ENCODE peak calls at places on chromosomes 6 and 20, in ten cellular contexts. F, P, Y, L, O, R, H, B, Q and K are unnamed samples.

GRCh38 chr6:44235269-44235668 is 11.6 kb upstream of the HSP90AB1 start:
- DNase-seq in H (no peak), B (no peak), Y (no peak), F (no peak), O (no peak), L (no peak), Q (no peak), R (no peak), P (no peak), K (no peak)

GRCh38 chr20:40511478-40511877 is 177.6 kb downstream of the MAFB start:
- DNase-seq in O (peak), B (no peak), P (peak), Y (peak), L (no peak), H (peak), F (no peak), Q (no peak), R (no peak), K (peak)

GRCh38 chr20:37071481-37071911 is 24.3 kb downstream of the RBL1 start:
- DNase-seq in L (peak), Q (no peak), R (no peak), O (peak), F (no peak), Y (no peak), P (peak), H (peak), B (no peak), K (no peak)

GRCh38 chr20:20820104-20820503 is 107.7 kb upstream of the RALGAPA2 start:
- DNase-seq in P (no peak), Y (no peak), H (no peak), F (no peak), L (no peak), O (no peak), R (no peak), B (peak), Q (no peak), K (no peak)

GRCh38 chr6:156347251-156348049 is 429.7 kb upstream of the ARID1B start:
- DNase-seq in R (no peak), Y (no peak), H (no peak), L (no peak), B (no peak), Q (no peak), O (no peak), P (no peak), F (no peak), K (no peak)

GRCh38 chr6:40956871-40957270 is 82.2 kb downstream of the UNC5CL start:
- DNase-seq in O (no peak), P (no peak), Q (no peak), Y (no peak), B (no peak), H (no peak), F (no peak), L (no peak), R (no peak), K (no peak)

GRCh38 chr6:2155206-2155605 is 90.2 kb downstream of the GMDS start:
- DNase-seq in Q (no peak), O (no peak), P (no peak), B (no peak), L (no peak), Y (no peak), R (no peak), F (no peak), H (no peak), K (no peak)

GRCh38 chr6:136751478-136751956 is 40.8 kb downstream of the MAP3K5 start:
- DNase-seq in Y (no peak), Q (no peak), B (no peak), O (peak), H (no peak), R (no peak), P (no peak), F (peak), L (peak), K (peak)

GRCh38 chr6:120290964-120291363 is 941.4 kb upstream of the MAN1A1 start:
- DNase-seq in R (no peak), H (no peak), P (no peak), Q (no peak), L (no peak), F (no peak), O (no peak), B (no peak), Y (no peak), K (no peak)

GRCh38 chr20:59832406-59833156 is 100.9 kb downstream of the SYCP2 start:
- DNase-seq in Q (no peak), L (no peak), H (no peak), B (no peak), O (no peak), Y (peak), F (no peak), R (no peak), P (no peak), K (no peak)

GRCh38 chr6:83615025-83615999 is 93.6 kb downstream of the SNAP91 start:
- DNase-seq in L (peak), Y (no peak), P (peak), F (peak), B (peak), R (peak), Q (no peak), H (peak), O (peak), K (no peak)

GRCh38 chr6:2630362-2630761 is 120.4 kb downstream of the MYLK4 start:
- DNase-seq in R (peak), L (no peak), Q (no peak), O (peak), B (no peak), P (peak), Y (no peak), H (peak), F (no peak), K (peak)

GRCh38 chr20:1266167-1266973 is at the start of gene SNPH:
- DNase-seq in O (no peak), P (peak), H (peak), B (peak), Q (peak), Y (peak), L (peak), F (peak), R (peak), K (peak)

GRCh38 chr6:155319902-155320301 is 5.6 kb upstream of the TFB1M start:
- DNase-seq in F (no peak), B (no peak), Y (no peak), R (no peak), O (no peak), Q (no peak), L (no peak), P (no peak), H (no peak), K (no peak)

GRCh38 chr6:144294016-144294415 is 8.9 kb downstream of the UTRN start:
- DNase-seq in H (peak), O (peak), R (no peak), L (no peak), B (no peak), P (no peak), F (no peak), Y (no peak), Q (no peak), K (peak)

GRCh38 chr6:146265051-146265450 is 236.2 kb downstream of the GRM1 start:
- DNase-seq in O (no peak), R (no peak), B (no peak), F (no peak), H (no peak), Q (no peak), Y (no peak), L (no peak), P (no peak), K (no peak)

GRCh38 chr20:39206899-39207564 is 244.9 kb downstream of the DHX35 start:
- DNase-seq in B (no peak), H (no peak), O (no peak), L (no peak), F (no peak), R (no peak), Q (no peak), P (no peak), Y (no peak), K (no peak)

GRCh38 chr6:15547379-15547778 is 115.4 kb downstream of the DTNBP1 start:
- DNase-seq in Y (no peak), O (no peak), F (no peak), R (no peak), Q (no peak), P (no peak), H (peak), B (no peak), L (no peak), K (no peak)

GRCh38 chr20:23078994-23079364 is 7.1 kb downstream of the CD93 start:
- DNase-seq in O (no peak), R (no peak), Y (no peak), B (no peak), H (no peak), L (peak), F (no peak), Q (no peak), P (no peak), K (no peak)

GRCh38 chr20:11001767-11002540 is 328.2 kb upstream of the JAG1 start:
- DNase-seq in O (no peak), H (peak), R (peak), B (no peak), P (peak), F (no peak), Q (no peak), Y (peak), L (no peak), K (no peak)

GRCh38 chr6:106825156-106825555 is 149.4 kb downstream of the CD24 start:
- DNase-seq in L (no peak), Y (no peak), Q (no peak), P (no peak), H (no peak), B (no peak), F (no peak), R (no peak), O (no peak), K (no peak)

GRCh38 chr20:33005132-33005566 is 916 bp upstream of the SUN5 start:
- DNase-seq in Y (no peak), H (peak), B (no peak), R (no peak), Q (no peak), L (peak), O (no peak), F (peak), P (peak), K (no peak)

GRCh38 chr6:139944131-139944530 is 569.7 kb upstream of the CITED2 start:
- DNase-seq in Y (no peak), B (no peak), Q (no peak), H (no peak), F (no peak), L (no peak), R (no peak), O (no peak), P (no peak), K (no peak)

GRCh38 chr6:111576302-111576701 is 29.4 kb downstream of the TRAF3IP2 start:
- DNase-seq in O (no peak), Q (no peak), Y (no peak), P (peak), B (no peak), R (no peak), F (no peak), H (no peak), L (no peak), K (no peak)

GRCh38 chr20:44231713-44232468 is 15.2 kb upstream of the GDAP1L1 start:
- DNase-seq in Y (no peak), B (no peak), L (no peak), F (no peak), R (no peak), P (no peak), O (no peak), H (no peak), Q (no peak), K (no peak)

GRCh38 chr20:50580016-50580747 is 70.0 kb downstream of the PTPN1 start:
- DNase-seq in Q (peak), O (no peak), R (peak), L (peak), F (peak), Y (peak), H (peak), P (no peak), B (peak), K (no peak)

GRCh38 chr6:152110878-152111820 is 303.7 kb downstream of the ESR1 start:
- DNase-seq in F (no peak), Q (no peak), O (peak), B (no peak), L (no peak), Y (peak), H (no peak), R (no peak), P (no peak), K (no peak)

GRCh38 chr6:74343804-74344203 is 647.8 kb downstream of the CD109 start:
- DNase-seq in H (peak), P (no peak), R (no peak), O (no peak), B (no peak), Q (no peak), L (peak), F (no peak), Y (no peak), K (no peak)
- TF ChIP-seq CTCF in H (peak), P (peak), R (peak), O (peak), B (no peak), Q (no peak), L (no peak), F (no peak), Y (no peak), K (peak)

GRCh38 chr20:46423342-46423741 is 16.9 kb upstream of the ELMO2 start:
- DNase-seq in P (no peak), Q (no peak), H (no peak), B (no peak), O (no peak), Y (no peak), F (no peak), L (no peak), R (no peak), K (no peak)
- TF ChIP-seq CTCF in P (no peak), Q (no peak), H (no peak), B (no peak), O (no peak), Y (no peak), F (no peak), L (no peak), R (no peak), K (no peak)

DNA sequence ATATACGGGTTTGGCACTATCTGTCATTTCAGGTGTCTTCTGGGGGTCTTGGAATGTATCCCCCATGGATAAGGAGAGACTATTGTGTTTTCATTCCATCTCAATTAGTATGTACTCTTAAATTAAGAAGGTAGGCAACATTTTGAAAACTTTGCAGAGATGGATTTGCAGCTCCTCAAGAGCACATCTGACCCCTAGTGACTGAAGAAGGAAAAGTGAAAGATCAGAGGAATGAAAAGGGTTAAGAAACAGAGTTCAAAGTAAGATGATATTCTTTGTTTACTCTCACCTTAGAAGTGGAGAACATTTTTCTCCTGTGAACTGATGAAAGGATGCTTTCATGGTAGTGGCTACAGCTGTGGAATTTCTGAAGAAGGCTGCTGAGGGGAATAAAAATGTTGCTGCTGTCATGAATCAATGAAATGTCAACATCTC is 41.5 kb downstream of the SH3BGRL2 start:
- DNase-seq in O (no peak), B (no peak), R (peak), Q (no peak), H (peak), L (peak), P (peak), Y (no peak), F (peak), K (no peak)
- TF ChIP-seq CTCF in O (peak), B (peak), R (peak), Q (peak), H (peak), L (peak), P (peak), Y (peak), F (peak), K (peak)

DNA sequence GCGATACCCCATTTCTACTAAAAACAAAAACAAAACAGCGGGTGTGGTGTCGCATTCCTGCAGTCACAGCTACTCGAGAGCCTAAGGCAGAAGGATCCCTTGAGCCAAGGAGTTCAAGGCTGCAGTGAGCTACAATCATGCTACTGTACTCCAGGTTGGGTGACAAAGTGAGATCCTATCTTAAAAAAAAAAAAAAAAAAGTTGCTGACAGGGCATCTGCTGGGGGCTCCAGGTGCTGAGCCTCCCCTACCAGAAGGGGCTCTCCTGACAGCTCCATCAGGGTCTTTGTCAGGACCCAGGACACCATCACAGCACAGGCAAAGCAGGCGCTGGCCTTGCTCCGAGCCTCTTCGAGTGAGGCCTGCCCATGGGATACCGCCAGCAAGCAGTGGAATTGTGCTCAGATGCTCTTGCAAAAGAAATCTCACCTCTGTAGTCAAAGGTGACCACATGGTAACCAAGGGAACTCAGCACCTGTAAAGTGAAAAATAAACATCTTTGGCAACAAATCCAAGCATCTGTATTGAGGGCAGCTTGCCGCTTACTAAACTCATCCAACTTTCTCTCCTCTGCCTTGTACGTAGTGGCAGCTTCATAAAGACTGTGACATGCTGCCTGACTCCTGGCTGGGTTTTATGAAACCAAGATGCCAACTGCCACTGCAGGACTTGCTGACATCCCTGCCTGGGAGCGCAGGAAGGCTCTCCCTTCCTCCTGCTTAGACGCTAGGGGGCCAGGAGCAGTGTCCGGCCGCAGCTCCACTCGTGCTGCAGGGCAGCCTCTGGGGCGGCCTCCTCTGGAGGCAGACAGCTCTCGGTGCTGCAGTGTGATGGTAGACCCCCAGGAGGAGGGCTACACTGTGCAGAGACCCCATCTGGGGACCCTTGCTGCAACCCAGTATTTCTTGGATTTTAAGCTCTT is 66.9 kb downstream of the PYGB start:
- DNase-seq in L (no peak), B (no peak), Y (no peak), O (no peak), F (no peak), H (no peak), R (no peak), Q (peak), P (no peak), K (no peak)
- TF ChIP-seq CTCF in L (no peak), B (no peak), Y (no peak), O (no peak), F (no peak), H (no peak), R (no peak), Q (no peak), P (peak), K (no peak)

GRCh38 chr6:110363748-110364147 is 5.6 kb upstream of the METTL24 start:
- DNase-seq in B (no peak), O (no peak), R (no peak), P (no peak), L (no peak), F (no peak), Q (no peak), Y (no peak), H (no peak), K (no peak)
- TF ChIP-seq CTCF in B (no peak), O (no peak), R (no peak), P (no peak), L (no peak), F (no peak), Q (no peak), Y (no peak), H (no peak), K (no peak)